ENCODE peak calls at places on chromosomes 2 and 18, in eight cellular contexts. W is GM23248; Z is effector memory CD4-positive, alpha-beta T cell; L is adrenal gland; F is PC-9; J is CD8-positive, alpha-beta memory T cell; O is sigmoid colon; U is spleen. V is an unnamed sample. For H3K27me3 and H3K4me1, the result is how much of the 10 kb centered on the place peaks cover.

GRCh38 chr2:236365258-236366048 is 101.2 kb upstream of the ASB18 start:
- DNase-seq in W (no peak), Z (no peak), L (no peak), F (no peak), J (no peak), O (no peak), U (peak), V (no peak)

GRCh38 chr18:31101148-31102019 is 837 bp downstream of the DSC2 start:
- DNase-seq in W (no peak), Z (no peak), L (peak), F (peak), J (no peak), O (peak), U (peak), V (peak)

GRCh38 chr18:78021196-78021595 is 771.5 kb downstream of the GALR1 start:
- DNase-seq in W (no peak), Z (no peak), L (no peak), F (no peak), J (no peak), O (no peak), U (no peak), V (no peak)

GRCh38 chr2:95352291-95353054 is 50.0 kb upstream of the FAHD2A start:
- DNase-seq in W (no peak), Z (no peak), L (no peak), F (no peak), J (no peak), O (peak), U (no peak), V (peak)

GRCh38 chr2:76281176-76281841 is 570.6 kb upstream of the GCFC2 start:
- DNase-seq in W (no peak), Z (no peak), L (no peak), F (no peak), J (no peak), O (no peak), U (no peak), V (no peak)

GRCh38 chr2:158213743-158214142 is 112.1 kb downstream of the UPP2 start:
- DNase-seq in W (no peak), Z (no peak), L (no peak), F (no peak), J (no peak), O (no peak), U (no peak), V (no peak)

GRCh38 chr18:58682429-58683069 is 11.3 kb downstream of the MALT1 start:
- DNase-seq in W (peak), Z (no peak), L (peak), F (peak), J (no peak), O (no peak), U (no peak), V (peak)

GRCh38 chr2:62596061-62596658 is 90.2 kb upstream of the TMEM17 start:
- DNase-seq in W (peak), Z (no peak), L (peak), F (no peak), J (no peak), O (no peak), U (no peak), V (no peak)

GRCh38 chr2:85706604-85707296 is 12.6 kb downstream of the GNLY start:
- DNase-seq in W (no peak), Z (no peak), L (peak), F (no peak), J (no peak), O (peak), U (no peak), V (no peak)

GRCh38 chr18:61323951-61324350 is 9.3 kb upstream of the CDH20 start:
- DNase-seq in W (peak), Z (no peak), L (no peak), F (no peak), J (no peak), O (no peak), U (no peak), V (no peak)

GRCh38 chr2:241808051-241808450 is 942 bp upstream of the NEU4 start:
- DNase-seq in W (no peak), Z (no peak), L (no peak), F (no peak), J (no peak), O (no peak), U (no peak), V (peak)

GRCh38 chr18:68722807-68723206 is 7.9 kb upstream of the TMX3 start:
- DNase-seq in W (no peak), Z (no peak), L (no peak), F (no peak), J (no peak), O (no peak), U (no peak), V (no peak)

GRCh38 chr2:107392241-107392704 is 434.4 kb upstream of the RGPD4 start:
- DNase-seq in W (no peak), Z (no peak), L (no peak), F (no peak), J (peak), O (no peak), U (no peak), V (no peak)

GRCh38 chr18:74476154-74476553 is 19.0 kb upstream of the DIPK1C start:
- DNase-seq in W (peak), Z (no peak), L (peak), F (no peak), J (no peak), O (no peak), U (no peak), V (no peak)

GRCh38 chr2:224983719-224984388 is 58.4 kb downstream of the DOCK10 start:
- DNase-seq in W (peak), Z (no peak), L (no peak), F (no peak), J (no peak), O (no peak), U (no peak), V (no peak)

GRCh38 chr2:176072951-176073904 is 10.5 kb downstream of the EVX2 start:
- DNase-seq in W (no peak), Z (no peak), L (no peak), F (no peak), J (no peak), O (no peak), U (no peak), V (no peak)
- H3K27me3 ChIP-seq in W (half or more), Z (half or more), L (half or more), F (half or more), J (half or more), O (half or more), U (half or more), V (half or more)

DNA sequence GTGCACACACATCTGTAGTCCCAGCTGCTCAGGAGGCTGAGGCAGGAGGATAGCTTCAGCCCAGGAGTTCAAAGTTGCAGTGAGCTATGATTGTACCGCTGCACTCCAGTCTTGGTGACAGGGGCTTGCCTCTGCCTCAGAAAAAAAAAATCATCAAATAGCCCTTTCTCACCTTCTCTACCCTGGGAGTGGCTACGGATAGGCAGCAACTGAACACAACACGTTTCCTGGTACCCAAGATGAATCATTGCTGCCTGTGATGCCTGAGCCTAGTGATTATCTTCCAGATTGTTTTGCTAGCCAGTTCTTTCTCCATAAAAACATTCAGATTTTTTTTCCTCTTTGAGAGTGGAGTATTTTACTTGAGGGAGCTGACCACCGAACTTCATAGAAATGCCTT is 13.5 kb downstream of the INPP4A start:
- DNase-seq in W (peak), Z (no peak), L (no peak), F (peak), J (peak), O (no peak), U (no peak), V (no peak)
- H3K4me1 ChIP-seq in W (under half), Z (half or more), L (under half), F (half or more), J (half or more), O (half or more), U (half or more), V (under half)

DNA sequence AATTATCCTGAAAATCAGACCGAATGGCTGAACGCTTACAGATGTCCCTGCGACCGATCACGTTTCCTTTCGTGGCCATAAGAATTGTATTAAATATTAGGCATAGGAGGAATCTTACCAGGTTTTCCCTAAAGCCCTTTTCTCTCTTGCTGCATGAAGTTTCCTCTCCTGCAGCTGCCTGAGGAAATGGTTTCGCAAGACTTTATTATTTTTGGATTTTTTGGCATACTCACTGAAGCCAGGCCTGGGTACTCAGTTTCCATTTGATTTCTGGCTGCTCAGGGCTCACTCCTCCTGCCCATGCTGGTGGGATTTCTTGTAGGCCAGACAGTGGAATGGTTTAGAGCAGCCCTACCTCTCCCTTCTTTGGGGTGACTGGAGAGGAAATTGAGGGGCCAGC is 114.0 kb downstream of the KLHL29 start:
- DNase-seq in W (peak), Z (no peak), L (no peak), F (no peak), J (no peak), O (no peak), U (no peak), V (no peak)
- H3K27me3 ChIP-seq in W (under half), Z (under half), L (under half), F (under half), J (under half), O (under half), U (under half), V (under half)

GRCh38 chr2:189927823-189928222 is 134.7 kb downstream of the MSTN start:
- DNase-seq in W (peak), Z (no peak), L (no peak), F (no peak), J (no peak), O (no peak), U (no peak), V (no peak)
- H3K4me1 ChIP-seq in W (under half), Z (under half), L (under half), F (under half), J (under half), O (under half), U (under half), V (under half)

DNA sequence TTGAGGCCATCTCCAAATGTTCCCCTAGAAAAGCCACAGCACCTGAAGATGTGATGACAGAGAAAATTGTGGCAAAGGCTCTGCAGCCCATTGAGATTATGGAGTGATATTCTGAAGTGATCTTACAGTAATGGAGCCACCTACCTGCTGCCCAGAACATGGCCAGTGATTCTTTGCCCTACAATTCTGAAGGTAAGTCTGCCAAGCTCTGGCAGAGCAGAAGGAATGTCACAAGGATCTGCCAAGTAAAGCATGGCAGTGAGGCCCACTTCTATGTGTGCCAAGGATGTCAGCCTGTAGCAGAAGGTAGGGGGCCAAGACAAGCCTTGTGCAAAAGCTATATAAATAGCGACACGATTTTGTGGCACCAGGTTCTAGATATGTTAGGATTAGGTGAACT is 155.1 kb downstream of the RND3 start:
- DNase-seq in W (no peak), Z (no peak), L (no peak), F (peak), J (no peak), O (no peak), U (no peak), V (no peak)
- H3K27me3 ChIP-seq in W (under half), Z (under half), L (under half), F (under half), J (under half), O (under half), U (under half), V (under half)

GRCh38 chr2:222433381-222434173 is 9.2 kb downstream of the SGPP2 start:
- DNase-seq in W (no peak), Z (no peak), L (no peak), F (peak), J (no peak), O (no peak), U (no peak), V (no peak)
- H3K4me1 ChIP-seq in W (under half), Z (under half), L (under half), F (under half), J (under half), O (under half), U (under half), V (under half)

GRCh38 chr2:223930002-223930976 is 14.8 kb downstream of the WDFY1 start:
- DNase-seq in W (peak), Z (no peak), L (peak), F (no peak), J (no peak), O (peak), U (peak), V (peak)

GRCh38 chr2:223928113-223929006 is 16.8 kb downstream of the WDFY1 start:
- DNase-seq in W (no peak), Z (no peak), L (no peak), F (no peak), J (no peak), O (no peak), U (no peak), V (no peak)

GRCh38 chr2:223933098-223933800 is 11.9 kb downstream of the WDFY1 start:
- DNase-seq in W (no peak), Z (no peak), L (no peak), F (no peak), J (no peak), O (no peak), U (no peak), V (no peak)

GRCh38 chr2:223925106-223925505 is 20.0 kb downstream of the WDFY1 start:
- DNase-seq in W (peak), Z (no peak), L (no peak), F (no peak), J (no peak), O (no peak), U (no peak), V (no peak)

DNA sequence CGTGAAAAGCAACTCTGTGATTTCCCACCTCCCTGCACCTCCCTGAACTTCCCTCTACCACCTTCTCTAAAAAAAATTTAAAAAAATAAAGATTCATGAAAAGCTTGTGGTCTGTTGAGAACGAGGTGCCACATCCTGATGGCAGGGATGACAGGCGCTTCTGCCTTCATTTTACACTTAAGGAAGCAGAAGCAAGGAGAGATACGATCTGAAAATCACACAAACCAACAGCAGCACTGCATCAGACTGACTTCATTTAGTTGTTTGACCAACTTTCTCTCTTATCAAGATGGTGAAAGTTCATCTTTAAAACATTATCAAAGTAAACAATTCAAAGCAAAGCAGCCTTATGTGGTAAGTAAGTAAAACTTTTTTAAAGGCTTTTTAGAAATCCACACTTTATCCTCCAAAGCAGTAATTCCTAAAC is 15.5 kb downstream of the WDFY1 start:
- DNase-seq in W (no peak), Z (no peak), L (no peak), F (peak), J (peak), O (no peak), U (no peak), V (no peak)
- H3K27me3 ChIP-seq in W (under half), Z (under half), L (under half), F (under half), J (under half), O (under half), U (under half), V (under half)

V was measured in right lobe of liver.